ENCODE peak calls at places on chromosomes 12 and 14, in nine cellular contexts. J is HCT116; H is ovary; Z is uterus; M is CD4-positive, alpha-beta T cell; E is heart left ventricle; P is AG10803; O is GM23338; B is suprapubic skin. R is an unnamed sample.

GRCh38 chr12:89566615-89567014 is 40.8 kb upstream of the POC1B start:
- DNase-seq in J (no peak), H (no peak), Z (no peak), M (no peak), E (no peak), P (no peak), O (no peak), B (no peak), R (no peak)

GRCh38 chr12:10119072-10119471 is 10.9 kb downstream of the CLEC7A start:
- DNase-seq in J (no peak), H (no peak), Z (no peak), M (no peak), E (no peak), P (no peak), O (no peak), B (no peak), R (no peak)

GRCh38 chr12:53096089-53096741 is 1.3 kb upstream of the IGFBP6 start:
- DNase-seq in J (no peak), H (peak; percentile 78), Z (peak; percentile 87), M (no peak), E (peak; percentile 88), P (peak; percentile 92), O (peak; percentile 58), B (peak; percentile 90), R (no peak)

GRCh38 chr12:114213055-114213561 is 192.8 kb downstream of the TBX5 start:
- DNase-seq in J (no peak), H (no peak), Z (no peak), M (no peak), E (no peak), P (no peak), O (no peak), B (no peak), R (no peak)

GRCh38 chr12:41970744-41971143 is 173.9 kb downstream of the GXYLT1 start:
- DNase-seq in J (no peak), H (no peak), Z (no peak), M (no peak), E (no peak), P (no peak), O (no peak), B (no peak), R (no peak)

GRCh38 chr12:67088401-67089118 is 180.6 kb upstream of the CAND1 start:
- DNase-seq in J (no peak), H (no peak), Z (no peak), M (no peak), E (no peak), P (no peak), O (peak; percentile 8), B (no peak), R (no peak)

GRCh38 chr12:51886021-51886710 is 1.7 kb upstream of the ANKRD33 start:
- DNase-seq in J (no peak), H (no peak), Z (peak; percentile 75), M (peak; percentile 31), E (peak; percentile 68), P (peak; percentile 97), O (peak; percentile 46), B (peak; percentile 89), R (no peak)

GRCh38 chr12:105921872-105922669 is 216.7 kb downstream of the NUAK1 start:
- DNase-seq in J (no peak), H (no peak), Z (no peak), M (no peak), E (no peak), P (peak; percentile 71), O (no peak), B (no peak), R (no peak)

GRCh38 chr12:49296836-49297694 is 2.1 kb downstream of the PRPH start:
- DNase-seq in J (peak; percentile 62), H (no peak), Z (no peak), M (peak; percentile 13), E (no peak), P (no peak), O (peak; percentile 84), B (no peak), R (peak; percentile 38)

GRCh38 chr12:49296034-49296835 is 1.3 kb downstream of the PRPH start:
- DNase-seq in J (no peak), H (peak; percentile 60), Z (no peak), M (peak; percentile 64), E (peak; percentile 73), P (no peak), O (peak; percentile 78), B (peak; percentile 61), R (peak; percentile 58)

GRCh38 chr12:49295087-49296001 is at the start of gene PRPH:
- DNase-seq in J (no peak), H (peak; percentile 61), Z (no peak), M (no peak), E (peak; percentile 64), P (no peak), O (peak; percentile 45), B (peak; percentile 60), R (no peak)

GRCh38 chr12:49297695-49298060 is 2.7 kb downstream of the PRPH start:
- DNase-seq in J (no peak), H (no peak), Z (no peak), M (no peak), E (no peak), P (no peak), O (no peak), B (no peak), R (no peak)

DNA sequence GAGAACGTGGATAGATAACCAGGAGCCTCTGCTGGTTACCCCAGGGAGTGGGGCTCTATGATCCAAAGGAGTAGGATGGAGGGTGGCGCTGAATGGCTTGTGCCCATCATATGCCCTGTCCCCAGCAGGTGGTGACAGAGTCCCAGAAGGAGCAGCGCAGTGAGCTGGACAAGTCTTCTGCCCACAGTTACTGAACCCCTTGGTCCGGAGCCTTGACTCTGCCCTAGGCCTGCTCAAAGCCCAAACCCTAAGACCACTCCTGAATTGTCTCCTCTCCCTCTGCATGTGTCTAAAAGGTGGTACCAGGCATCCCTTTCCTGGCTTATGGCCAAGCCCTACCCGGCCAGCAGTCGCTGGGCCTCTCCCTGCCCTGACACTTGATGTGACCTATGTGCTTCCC is 3.2 kb downstream of the PRPH start:
- DNase-seq in J (no peak), H (no peak), Z (no peak), M (no peak), E (no peak), P (no peak), O (no peak), B (no peak), R (no peak)
- TF ChIP-seq CTCF in J (peak; percentile 37), H (no peak), Z (no peak), M (no peak), E (peak; percentile 13), P (no peak), O (no peak), B (no peak), R (no peak)

GRCh38 chr12:115767921-115768320 is 509.6 kb downstream of the MED13L start:
- DNase-seq in J (no peak), H (no peak), Z (no peak), M (no peak), E (no peak), P (no peak), O (no peak), B (no peak), R (no peak)

GRCh38 chr12:115771601-115772000 is 505.9 kb downstream of the MED13L start:
- DNase-seq in J (no peak), H (no peak), Z (no peak), M (no peak), E (no peak), P (no peak), O (no peak), B (no peak), R (no peak)

GRCh38 chr12:115774148-115774905 is 503.2 kb downstream of the MED13L start:
- DNase-seq in J (peak; percentile 43), H (no peak), Z (no peak), M (no peak), E (no peak), P (no peak), O (no peak), B (no peak), R (no peak)

GRCh38 chr12:115770643-115771042 is 506.9 kb downstream of the MED13L start:
- DNase-seq in J (no peak), H (no peak), Z (no peak), M (no peak), E (no peak), P (no peak), O (no peak), B (no peak), R (no peak)

DNA sequence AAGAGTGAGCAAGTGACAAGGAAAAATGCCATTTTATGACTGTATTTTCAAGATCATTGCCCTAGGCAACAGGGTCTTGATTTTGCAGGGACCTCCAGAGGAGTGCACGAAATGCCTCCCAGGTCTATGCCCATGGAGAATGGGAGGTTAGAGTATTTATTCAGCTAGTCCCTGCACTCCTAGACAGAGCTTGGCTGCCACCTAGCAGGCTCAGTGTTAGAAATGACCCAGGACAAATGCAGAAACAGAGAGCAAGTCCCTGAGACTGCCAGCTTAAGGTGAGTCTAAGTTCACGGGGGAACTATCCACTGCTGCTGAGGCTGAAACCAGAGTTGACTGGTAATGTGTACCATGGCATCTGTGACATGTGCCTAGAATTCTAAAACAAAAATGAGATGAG is 506.4 kb downstream of the MED13L start:
- DNase-seq in J (peak; percentile 13), H (no peak), Z (no peak), M (no peak), E (no peak), P (peak; percentile 6), O (peak; percentile 35), B (no peak), R (no peak)
- TF ChIP-seq CTCF in J (peak; percentile 27), H (no peak), Z (no peak), M (no peak), E (peak; percentile 41), P (no peak), O (peak; percentile 17), B (no peak), R (no peak)

DNA sequence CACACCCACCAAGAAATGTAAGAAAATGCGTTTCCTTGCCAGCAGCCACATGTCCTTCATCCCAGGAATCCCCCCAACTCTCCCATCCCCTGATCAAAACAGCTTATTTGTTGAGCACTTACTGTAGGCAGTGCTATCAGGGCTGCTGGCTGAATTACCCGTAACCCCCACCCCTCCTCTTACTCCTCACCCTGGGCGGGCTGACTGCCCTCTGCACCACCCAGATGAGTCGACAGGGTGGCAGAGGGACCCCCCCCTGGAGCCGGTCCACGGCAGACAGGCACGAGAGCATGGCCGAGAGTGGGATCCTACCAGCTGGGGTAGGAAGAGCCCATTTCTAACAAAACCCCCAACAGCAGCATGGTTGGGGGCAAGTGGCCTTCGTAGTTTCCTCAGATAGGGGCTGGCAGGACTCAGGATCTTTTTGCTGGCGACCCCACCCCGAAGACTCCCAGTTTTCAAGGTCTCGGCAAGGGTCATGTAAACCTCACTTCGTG is 1.1 kb upstream of the RHOF start:
- DNase-seq in J (no peak), H (peak; percentile 77), Z (peak; percentile 56), M (peak; percentile 31), E (peak; percentile 76), P (no peak), O (no peak), B (peak; percentile 77), R (no peak)
- TF ChIP-seq CTCF in J (no peak), H (no peak), Z (no peak), M (peak; percentile 44), E (no peak), P (no peak), O (no peak), B (no peak), R (peak; percentile 3)

GRCh38 chr14:68936980-68937379 is 42.1 kb downstream of the ACTN1 start:
- DNase-seq in J (no peak), H (no peak), Z (no peak), M (no peak), E (no peak), P (no peak), O (no peak), B (no peak), R (no peak)

GRCh38 chr14:68936476-68936875 is 42.6 kb downstream of the ACTN1 start:
- DNase-seq in J (no peak), H (no peak), Z (no peak), M (no peak), E (no peak), P (no peak), O (no peak), B (no peak), R (no peak)

GRCh38 chr14:68939424-68939892 is 39.6 kb downstream of the ACTN1 start:
- DNase-seq in J (no peak), H (no peak), Z (no peak), M (no peak), E (no peak), P (no peak), O (no peak), B (no peak), R (no peak)

GRCh38 chr14:68938515-68939423 is 40.3 kb downstream of the ACTN1 start:
- DNase-seq in J (no peak), H (peak; percentile 58), Z (peak; percentile 55), M (no peak), E (no peak), P (no peak), O (no peak), B (no peak), R (no peak)

DNA sequence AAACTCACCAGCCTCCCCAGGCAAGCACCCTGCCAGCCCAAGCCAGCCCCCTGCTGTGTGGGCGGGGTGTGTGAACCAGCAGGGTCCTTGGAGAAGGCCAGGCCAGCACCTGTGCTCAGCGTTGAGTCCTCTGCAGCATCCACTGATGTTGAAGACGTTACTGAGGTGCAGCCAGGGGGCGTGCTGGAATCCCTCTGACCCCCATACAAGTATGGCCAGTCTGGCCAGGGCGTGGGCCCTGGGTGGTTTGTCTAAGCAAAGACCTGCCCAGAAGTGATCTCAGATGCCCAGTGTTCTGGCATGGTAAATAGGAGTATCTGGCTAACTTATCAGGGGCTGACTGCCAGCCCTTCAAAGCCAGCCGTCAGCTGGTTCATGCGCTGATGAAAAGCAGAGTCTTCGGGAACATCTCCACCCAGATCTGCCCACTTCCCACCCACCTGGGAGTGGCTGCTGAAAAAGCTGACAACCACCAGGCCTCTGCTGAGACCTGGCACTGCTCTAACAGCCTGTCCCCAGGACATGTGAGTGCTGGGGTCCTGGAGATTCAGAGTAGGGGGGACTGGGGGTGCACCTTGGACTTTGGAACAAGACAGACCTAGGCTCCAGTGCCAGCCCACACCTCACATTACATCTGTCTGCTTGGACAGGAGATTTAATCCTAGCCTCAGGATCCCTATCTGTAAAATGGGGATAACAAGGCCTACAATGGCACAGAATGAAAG is 41.1 kb downstream of the ACTN1 start:
- DNase-seq in J (no peak), H (no peak), Z (peak; percentile 67), M (no peak), E (peak; percentile 77), P (peak; percentile 32), O (peak; percentile 63), B (no peak), R (no peak)
- TF ChIP-seq CTCF in J (peak; percentile 15), H (no peak), Z (peak; percentile 55), M (no peak), E (peak; percentile 56), P (peak; percentile 36), O (peak; percentile 51), B (no peak), R (no peak)

R was measured in activated B cell treated with CpG ODN at 0.5 μM for 24 hours.